ENCODE peak calls at places on chromosome 19, in eight cellular contexts. K is progenitor cell of endocrine pancreas, A is GM12864, R is A549, T is HCT116, E is cardiac muscle cell, S is activated B cell treated with CpG ODN at 0.5 μM for 24 hours, H is pancreas. G is an unnamed sample.

GRCh38 chr19:3282155-3282554 is 57.7 kb downstream of the CELF5 start:
- DNase-seq in T (no peak), A (no peak), S (no peak), H (no peak), E (no peak), K (no peak), R (no peak), G (no peak)

GRCh38 chr19:32928806-32929205 is 43.0 kb downstream of the CEP89 start:
- DNase-seq in H (no peak), K (no peak), E (no peak), S (no peak), T (no peak), R (peak), A (no peak), G (no peak)

GRCh38 chr19:12260861-12261260 is 33.8 kb downstream of the ZNF44 start:
- DNase-seq in R (no peak), H (no peak), T (no peak), A (no peak), K (no peak), S (no peak), E (no peak), G (no peak)

GRCh38 chr19:46186717-46187101 is 38.7 kb downstream of the IGFL2 start:
- DNase-seq in T (no peak), E (no peak), H (no peak), R (no peak), S (no peak), K (no peak), A (no peak), G (no peak)

GRCh38 chr19:2962018-2962670 is 15.2 kb upstream of the TLE6 start:
- DNase-seq in K (peak), T (peak), E (peak), R (peak), A (peak), H (no peak), S (no peak), G (peak)

GRCh38 chr19:54905908-54906511 is at the start of gene NCR1:
- DNase-seq in K (no peak), A (no peak), T (no peak), S (no peak), H (no peak), R (no peak), E (no peak), G (no peak)

GRCh38 chr19:33868076-33868735 is 71.5 kb downstream of the KCTD15 start:
- DNase-seq in E (no peak), A (no peak), H (no peak), K (no peak), R (no peak), S (no peak), T (no peak), G (no peak)

GRCh38 chr19:42596391-42597071 is 1.8 kb upstream of the CEACAM8 start:
- DNase-seq in K (peak), A (no peak), T (no peak), S (peak), R (peak), H (no peak), E (peak), G (peak)

GRCh38 chr19:16062789-16063188 is 13.5 kb upstream of the TPM4 start:
- DNase-seq in H (no peak), E (peak), A (no peak), K (peak), R (no peak), S (peak), T (no peak), G (peak)

GRCh38 chr19:5048091-5048726 is 79.3 kb downstream of the KDM4B start:
- DNase-seq in E (peak), K (peak), A (no peak), R (peak), S (peak), T (no peak), H (peak), G (peak)

GRCh38 chr19:2331601-2332246 is 3.2 kb downstream of the SPPL2B start:
- DNase-seq in T (no peak), K (no peak), A (no peak), E (no peak), S (no peak), H (no peak), R (no peak), G (no peak)

GRCh38 chr19:2270157-2270571 is 11.8 kb downstream of the PEAK3 start:
- DNase-seq in T (no peak), H (peak), S (no peak), A (no peak), E (no peak), K (no peak), R (no peak), G (no peak)

GRCh38 chr19:41367848-41368301 is 3.9 kb upstream of the B9D2 start:
- DNase-seq in A (no peak), S (no peak), H (no peak), T (no peak), K (no peak), R (peak), E (no peak), G (no peak)

GRCh38 chr19:4878491-4878968 is 11.1 kb upstream of the PLIN3 start:
- DNase-seq in H (no peak), T (no peak), E (no peak), A (no peak), R (no peak), K (no peak), S (no peak), G (no peak)

GRCh38 chr19:2213799-2214198 is 22.3 kb downstream of the PLEKHJ1 start:
- DNase-seq in H (no peak), T (no peak), A (no peak), S (no peak), K (no peak), E (no peak), R (no peak), G (no peak)

GRCh38 chr19:4606921-4607678 is 32.2 kb upstream of the TNFAIP8L1 start:
- DNase-seq in K (peak), H (peak), E (peak), A (no peak), T (no peak), S (no peak), R (no peak), G (peak)

GRCh38 chr19:43779147-43779819 is 1.5 kb downstream of the KCNN4 start:
- DNase-seq in A (no peak), T (no peak), S (no peak), K (no peak), H (no peak), E (no peak), R (no peak), G (no peak)

GRCh38 chr19:511101-511841 is 4.0 kb downstream of the TPGS1 start:
- DNase-seq in R (no peak), A (no peak), K (no peak), T (peak), S (no peak), E (no peak), H (no peak), G (peak)

GRCh38 chr19:39928357-39928725 is 6.1 kb downstream of the FCGBP start:
- DNase-seq in K (no peak), S (no peak), E (no peak), R (no peak), H (no peak), A (no peak), T (no peak), G (no peak)

GRCh38 chr19:56637976-56638555 is 4.9 kb upstream of the SMIM17 start:
- DNase-seq in T (no peak), K (peak), R (peak), A (no peak), S (no peak), E (peak), H (peak), G (no peak)

GRCh38 chr19:6223461-6224307 is 56.1 kb downstream of the MLLT1 start:
- DNase-seq in E (no peak), T (no peak), A (no peak), H (peak), R (no peak), K (no peak), S (no peak), G (peak)

GRCh38 chr19:54388803-54389144 is 24.0 kb upstream of the LAIR1 start:
- DNase-seq in E (no peak), A (no peak), T (no peak), H (no peak), K (no peak), R (no peak), S (no peak), G (no peak)

GRCh38 chr19:1064661-1065605 is 2.0 kb upstream of the ARHGAP45 start:
- DNase-seq in R (peak), A (no peak), T (peak), H (no peak), S (peak), E (peak), K (peak), G (peak)

GRCh38 chr19:3479177-3479818 is 1.0 kb downstream of the SMIM24 start:
- DNase-seq in K (no peak), S (no peak), H (no peak), E (peak), T (peak), R (no peak), A (no peak), G (no peak)

GRCh38 chr19:3250675-3251074 is 26.2 kb downstream of the CELF5 start:
- DNase-seq in T (peak), R (no peak), A (no peak), K (no peak), E (no peak), S (no peak), H (no peak), G (peak)

GRCh38 chr19:7926727-7927604 is 1.0 kb upstream of the CTXN1 start:
- DNase-seq in K (no peak), S (no peak), E (no peak), H (peak), T (no peak), R (no peak), A (no peak), G (no peak)

GRCh38 chr19:1171755-1172352 is 2.2 kb downstream of the SBNO2 start:
- DNase-seq in R (no peak), H (no peak), K (no peak), E (no peak), S (no peak), A (no peak), T (no peak), G (peak)

GRCh38 chr19:13803038-13803437 is 7.8 kb downstream of the ZSWIM4 start:
- DNase-seq in H (no peak), R (no peak), S (no peak), A (no peak), T (no peak), K (no peak), E (no peak), G (no peak)

GRCh38 chr19:9070066-9070465 is 16.8 kb upstream of the OR1M1 start:
- DNase-seq in H (no peak), E (no peak), R (no peak), S (no peak), K (no peak), T (no peak), A (no peak), G (no peak)

GRCh38 chr19:33216198-33216830 is 9.3 kb downstream of the SLC7A10 start:
- DNase-seq in S (no peak), A (no peak), T (no peak), K (no peak), R (no peak), H (no peak), E (no peak), G (no peak)

GRCh38 chr19:43351998-43352746 is 1.3 kb upstream of the CD177 start:
- DNase-seq in R (no peak), S (no peak), E (no peak), K (no peak), A (no peak), H (no peak), T (no peak), G (no peak)

GRCh38 chr19:15412832-15413231 is 6.0 kb downstream of the AKAP8L start:
- DNase-seq in K (no peak), T (no peak), S (no peak), A (no peak), E (no peak), H (no peak), R (no peak), G (no peak)

GRCh38 chr19:39132344-39132969 is 6.9 kb downstream of the PAK4 start:
- DNase-seq in A (no peak), K (no peak), H (no peak), T (no peak), R (no peak), S (no peak), E (no peak), G (no peak)

GRCh38 chr19:38597075-38597474 is 20.7 kb downstream of the MAP4K1 start:
- DNase-seq in S (no peak), T (no peak), A (no peak), H (no peak), R (no peak), E (no peak), K (no peak), G (no peak)

GRCh38 chr19:2661615-2662014 is 40.9 kb downstream of the GNG7 start:
- DNase-seq in R (no peak), K (no peak), T (peak), H (no peak), A (no peak), E (no peak), S (no peak), G (no peak)

GRCh38 chr19:15591796-15592195 is 23.2 kb upstream of the CYP4F8 start:
- DNase-seq in K (no peak), A (no peak), T (no peak), H (no peak), R (no peak), S (no peak), E (no peak), G (no peak)

GRCh38 chr19:35495107-35496064 is 5.1 kb upstream of the KRTDAP start:
- DNase-seq in R (peak), A (no peak), T (peak), E (peak), H (peak), S (peak), K (peak), G (peak)
- TF ChIP-seq CTCF in R (peak), A (peak), T (peak), E (peak), H (peak), S (peak), K (peak), G (peak)

DNA sequence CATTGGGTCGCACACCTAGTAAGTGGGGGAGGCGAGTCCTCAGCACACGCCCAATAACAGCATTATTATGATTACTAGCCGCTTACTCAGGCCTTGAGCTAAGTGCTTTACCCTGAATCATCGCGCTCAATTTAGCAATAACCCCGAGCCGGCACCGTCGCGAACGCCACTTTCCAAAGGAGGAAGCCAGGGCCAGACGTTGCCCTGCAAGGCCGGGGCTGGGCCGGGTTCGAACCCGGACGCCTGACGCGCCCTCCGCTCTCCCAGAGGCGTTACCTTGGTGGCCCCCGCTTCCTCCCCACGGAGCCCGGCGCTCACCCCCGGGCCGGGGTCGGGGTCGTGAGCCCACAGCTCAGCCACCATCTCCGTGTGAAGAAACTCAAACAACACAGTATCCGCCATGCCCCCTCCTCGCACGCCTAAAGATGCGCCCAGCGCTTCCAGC is at the start of gene TRAPPC6A:
- DNase-seq in S (no peak), A (no peak), H (no peak), K (no peak), R (peak), T (no peak), E (no peak), G (peak)
- TF ChIP-seq CTCF in S (no peak), A (no peak), H (no peak), K (no peak), R (no peak), T (no peak), E (no peak), G (no peak)

DNA sequence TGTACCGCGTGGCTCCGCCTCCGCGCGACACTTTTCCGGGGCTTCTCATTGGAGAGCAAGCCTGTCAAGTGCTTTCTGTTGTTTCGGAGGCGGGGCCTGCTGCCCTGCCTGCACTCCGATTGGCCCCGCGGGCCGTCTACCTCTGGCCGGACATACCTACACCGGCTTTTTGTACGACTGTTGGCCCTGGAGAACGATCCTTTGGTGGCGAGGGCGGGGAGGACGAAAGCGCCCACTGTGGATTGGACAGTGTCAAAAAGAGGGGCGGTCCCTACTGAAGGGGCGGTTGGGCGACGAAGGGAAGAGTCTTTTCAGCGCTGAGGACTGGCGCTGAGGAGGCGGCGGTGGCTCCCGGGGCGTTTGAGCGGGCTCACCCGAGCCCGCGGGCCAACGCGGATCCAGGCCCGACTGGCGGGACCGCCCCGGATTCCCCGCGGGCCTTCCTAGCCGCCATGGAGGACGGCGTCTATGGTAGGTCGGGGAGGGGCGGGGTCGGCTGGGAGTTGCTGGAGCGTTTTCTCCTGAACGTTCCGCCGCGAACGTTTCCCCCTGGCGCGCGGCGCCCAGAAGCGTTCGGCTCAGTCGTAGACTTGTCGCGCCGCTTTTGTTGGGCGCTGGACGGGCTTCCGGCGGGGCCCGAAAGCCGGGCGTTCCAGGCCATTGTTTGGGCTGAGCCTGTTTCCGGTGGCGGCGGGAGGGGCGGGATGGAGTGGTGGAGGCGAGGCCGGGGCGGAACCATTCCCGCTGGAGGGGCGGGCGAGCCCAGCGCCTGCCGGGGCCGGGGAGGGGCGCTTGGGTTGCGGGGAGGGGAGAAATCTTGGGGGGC is at the start of gene CYTH2:
- DNase-seq in H (peak), S (peak), E (peak), R (peak), A (peak), K (peak), T (peak), G (peak)
- TF ChIP-seq CTCF in H (no peak), S (no peak), E (no peak), R (no peak), A (no peak), K (no peak), T (no peak), G (no peak)

GRCh38 chr19:58020129-58020528 is 13.7 kb upstream of the ZSCAN1 start:
- DNase-seq in R (no peak), T (no peak), H (no peak), K (no peak), A (no peak), E (no peak), S (no peak), G (no peak)

GRCh38 chr19:58020985-58021384 is 12.8 kb upstream of the ZSCAN1 start:
- DNase-seq in K (no peak), T (no peak), A (no peak), S (no peak), H (no peak), R (no peak), E (no peak), G (no peak)

GRCh38 chr19:58024661-58025060 is 9.2 kb upstream of the ZSCAN1 start:
- DNase-seq in E (no peak), S (no peak), R (no peak), H (no peak), T (no peak), A (no peak), K (no peak), G (no peak)

GRCh38 chr19:58022283-58022660 is 11.6 kb upstream of the ZSCAN1 start:
- DNase-seq in R (no peak), T (no peak), A (no peak), S (no peak), H (no peak), E (no peak), K (no peak), G (no peak)

DNA sequence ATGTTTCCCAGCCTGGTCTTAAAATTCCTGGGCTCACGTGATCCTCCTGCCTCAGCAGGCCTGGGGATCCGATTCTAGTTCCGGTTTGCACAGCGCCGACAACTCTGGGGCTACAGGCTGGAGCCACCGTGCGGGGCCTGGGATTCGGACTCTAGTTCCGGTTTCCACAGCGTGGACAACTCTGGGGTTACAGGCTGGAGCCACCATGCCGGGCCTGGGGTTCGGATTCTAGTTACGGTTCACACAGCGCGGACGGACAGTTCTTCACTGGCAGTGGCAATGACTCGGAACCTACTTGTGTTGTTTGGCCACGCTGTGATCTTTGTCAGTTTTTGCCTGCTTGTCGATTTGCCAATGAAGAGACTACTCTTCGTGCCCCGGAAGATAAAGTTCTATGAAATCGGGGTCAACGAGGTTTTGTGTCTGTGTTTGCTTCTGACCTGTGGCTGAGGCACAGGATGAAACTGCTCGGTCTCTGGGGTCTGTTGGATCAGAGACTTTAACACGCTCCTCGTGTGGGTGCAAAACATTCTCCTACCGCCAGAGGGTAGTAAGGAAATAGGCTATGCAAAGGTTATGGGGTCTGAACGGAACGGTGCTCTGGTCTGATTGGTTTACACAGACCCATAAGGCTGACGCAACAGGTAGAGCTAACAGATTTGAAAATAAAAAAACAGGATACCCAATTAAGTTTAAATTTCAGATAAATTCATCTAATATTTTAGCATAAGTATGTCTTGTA is 12.1 kb upstream of the ZSCAN1 start:
- DNase-seq in A (no peak), H (peak), K (no peak), E (peak), T (no peak), S (no peak), R (peak), G (peak)
- TF ChIP-seq CTCF in A (peak), H (no peak), K (peak), E (peak), T (no peak), S (no peak), R (no peak), G (peak)

DNA sequence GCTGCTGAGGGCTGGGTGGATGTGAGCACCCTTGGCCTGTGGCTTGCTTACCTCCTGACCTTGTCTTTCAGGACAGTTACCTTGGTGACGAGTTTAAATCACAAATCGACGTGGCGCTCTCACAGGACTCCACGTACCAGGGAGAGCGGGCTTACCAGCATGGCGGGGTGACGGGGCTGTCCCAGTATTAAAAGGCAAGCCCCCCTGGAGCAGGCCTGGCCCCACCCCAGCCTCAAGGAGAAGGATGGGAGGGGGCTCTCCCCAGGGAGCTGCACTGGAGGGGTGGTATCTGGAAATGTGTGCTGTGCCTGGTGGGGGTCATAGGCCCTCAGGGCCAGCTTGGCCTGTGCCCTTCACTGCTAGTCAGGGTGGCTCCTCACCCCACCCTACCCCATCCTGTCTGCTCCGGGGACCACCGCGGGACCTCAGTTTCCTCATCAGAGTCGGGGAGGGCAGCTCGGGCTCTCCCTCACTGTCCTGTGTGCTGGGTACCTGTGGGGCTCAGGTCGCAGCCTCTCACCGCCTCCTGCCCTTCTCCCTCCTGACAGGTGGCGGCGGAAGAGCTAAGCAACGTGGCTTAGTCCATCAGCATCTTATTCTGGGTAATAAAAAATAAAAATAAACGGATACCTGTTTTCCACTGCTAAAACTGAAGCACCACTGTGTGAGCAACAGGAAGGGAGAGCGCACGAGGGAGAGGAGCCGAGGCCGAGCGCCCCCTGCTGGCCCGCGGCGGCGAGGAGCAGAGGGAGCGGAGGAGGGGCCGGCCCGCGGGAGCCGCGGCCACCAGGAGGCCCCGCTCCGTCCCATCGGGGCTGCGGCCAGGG is 29.8 kb downstream of the CERS1 start:
- DNase-seq in E (peak), K (peak), S (peak), R (peak), A (no peak), T (no peak), H (no peak), G (peak)
- TF ChIP-seq CTCF in E (peak), K (peak), S (peak), R (peak), A (peak), T (peak), H (peak), G (peak)

G was measured in glutamatergic neuron.